ENCODE peak calls at places on chromosome 5, in four cellular contexts. M, W, K and Q are unnamed samples. For H3K4me1, the result is how much of the 10 kb centered on the place peaks cover.

GRCh38 chr5:126852104-126852531 is 75.2 kb downstream of the LMNB1 start:
- DNase-seq in M (no peak), W (no peak), K (no peak), Q (no peak)

GRCh38 chr5:82168294-82168693 is 109.9 kb downstream of the RPS23 start:
- DNase-seq in M (no peak), W (no peak), K (peak), Q (no peak)

GRCh38 chr5:105639068-105639467 is 2031.7 kb downstream of the EFNA5 start:
- DNase-seq in M (no peak), W (peak), K (no peak), Q (no peak)

GRCh38 chr5:134534726-134535110 is 9.2 kb downstream of the JADE2 start:
- DNase-seq in M (no peak), W (peak), K (no peak), Q (no peak)

GRCh38 chr5:112549127-112549526 is 130.1 kb upstream of the EPB41L4A start:
- DNase-seq in M (no peak), W (no peak), K (no peak), Q (no peak)

GRCh38 chr5:8341416-8341815 is 472.5 kb downstream of the MTRR start:
- DNase-seq in M (no peak), W (no peak), K (no peak), Q (no peak)

GRCh38 chr5:139642213-139642612 is 5.9 kb upstream of the CXXC5 start:
- DNase-seq in M (no peak), W (no peak), K (no peak), Q (no peak)

GRCh38 chr5:116423091-116423490 is 151.5 kb downstream of the SEMA6A start:
- DNase-seq in M (no peak), W (no peak), K (no peak), Q (no peak)

GRCh38 chr5:178108966-178109365 is 4.4 kb upstream of the N4BP3 start:
- DNase-seq in M (no peak), W (no peak), K (no peak), Q (no peak)

GRCh38 chr5:57499262-57500050 is 16.8 kb upstream of the ACTBL2 start:
- DNase-seq in M (peak), W (peak), K (peak), Q (no peak)

GRCh38 chr5:172952034-172952511 is 7.2 kb upstream of the RPL26L1 start:
- DNase-seq in M (no peak), W (no peak), K (no peak), Q (peak)

DNA sequence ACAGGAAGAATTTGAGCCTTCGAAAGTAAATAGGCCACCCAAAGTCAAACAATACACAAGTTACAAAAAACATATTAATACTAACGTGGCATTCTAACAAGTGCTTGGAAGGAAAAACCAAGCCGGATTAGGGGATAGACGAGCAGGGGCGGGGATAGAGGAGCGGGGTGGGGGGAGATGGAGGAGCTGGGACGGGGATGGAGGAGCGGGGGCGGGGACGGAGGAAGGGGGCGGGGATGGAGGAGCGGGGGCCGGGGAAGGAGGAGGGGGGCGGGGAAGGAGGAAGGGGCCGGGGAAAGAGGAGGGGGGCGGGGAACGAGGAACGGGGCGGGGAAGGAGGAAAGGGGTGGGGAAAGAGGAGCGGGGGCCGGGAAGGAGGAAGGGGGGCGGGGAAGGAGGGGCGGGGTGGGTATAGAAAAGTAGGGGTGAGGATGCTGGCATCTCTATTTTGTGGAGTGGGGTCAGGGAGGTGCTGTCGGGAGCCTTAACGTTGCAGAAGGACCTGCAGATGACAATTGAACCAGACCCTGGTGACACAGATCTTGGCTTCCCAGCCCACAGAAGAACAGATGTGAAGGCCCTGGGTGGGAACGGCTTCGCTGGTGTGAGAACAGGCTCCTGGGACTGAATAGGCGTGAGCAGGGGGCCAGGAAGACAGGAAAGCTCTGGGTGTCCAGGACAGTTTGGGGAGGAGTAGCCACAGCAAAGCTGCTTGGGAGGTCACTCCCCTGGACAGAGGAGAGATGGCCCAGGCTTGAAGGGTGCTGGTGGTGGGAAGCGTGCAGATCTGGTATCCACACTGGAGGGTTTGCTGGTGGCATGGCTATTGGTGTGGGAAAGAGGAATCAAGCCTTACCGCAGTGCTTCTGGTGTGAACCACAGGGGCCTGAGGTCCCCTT is 233.3 kb upstream of the DAP start:
- DNase-seq in M (no peak), W (peak), K (no peak), Q (no peak)
- H3K4me3 ChIP-seq in M (no peak), W (no peak), K (no peak), Q (no peak)

GRCh38 chr5:179241764-179242370 is 103.4 kb downstream of the ADAMTS2 start:
- DNase-seq in M (peak), W (peak), K (no peak), Q (no peak)
- H3K4me1 ChIP-seq in M (under half), W (under half), K (under half), Q (under half)

GRCh38 chr5:157842787-157843186 is 16.2 kb downstream of the CLINT1 start:
- DNase-seq in M (no peak), W (no peak), K (no peak), Q (no peak)
- H3K27ac ChIP-seq in M (no peak), W (no peak), K (no peak), Q (no peak)

GRCh38 chr5:136030956-136031611 is 2.3 kb downstream of the TGFBI start:
- DNase-seq in M (peak), W (peak), K (no peak), Q (no peak)
- H3K4me3 ChIP-seq in M (no peak), W (no peak), K (peak), Q (no peak)

GRCh38 chr5:107466233-107466769 is 204.4 kb downstream of the EFNA5 start:
- DNase-seq in M (peak), W (peak), K (peak), Q (peak)
- H3K4me1 ChIP-seq in M (under half), W (under half), K (under half), Q (under half)

GRCh38 chr5:62305715-62306493 is at the start of gene KIF2A:
- DNase-seq in M (peak), W (peak), K (peak), Q (peak)

GRCh38 chr5:62308439-62308838 is 2.4 kb downstream of the KIF2A start:
- DNase-seq in M (no peak), W (no peak), K (no peak), Q (no peak)

GRCh38 chr5:62307364-62307689 is 1.3 kb downstream of the KIF2A start:
- DNase-seq in M (no peak), W (no peak), K (peak), Q (no peak)

GRCh38 chr5:62305358-62305714 is 670 bp upstream of the KIF2A start:
- DNase-seq in M (no peak), W (no peak), K (no peak), Q (no peak)

DNA sequence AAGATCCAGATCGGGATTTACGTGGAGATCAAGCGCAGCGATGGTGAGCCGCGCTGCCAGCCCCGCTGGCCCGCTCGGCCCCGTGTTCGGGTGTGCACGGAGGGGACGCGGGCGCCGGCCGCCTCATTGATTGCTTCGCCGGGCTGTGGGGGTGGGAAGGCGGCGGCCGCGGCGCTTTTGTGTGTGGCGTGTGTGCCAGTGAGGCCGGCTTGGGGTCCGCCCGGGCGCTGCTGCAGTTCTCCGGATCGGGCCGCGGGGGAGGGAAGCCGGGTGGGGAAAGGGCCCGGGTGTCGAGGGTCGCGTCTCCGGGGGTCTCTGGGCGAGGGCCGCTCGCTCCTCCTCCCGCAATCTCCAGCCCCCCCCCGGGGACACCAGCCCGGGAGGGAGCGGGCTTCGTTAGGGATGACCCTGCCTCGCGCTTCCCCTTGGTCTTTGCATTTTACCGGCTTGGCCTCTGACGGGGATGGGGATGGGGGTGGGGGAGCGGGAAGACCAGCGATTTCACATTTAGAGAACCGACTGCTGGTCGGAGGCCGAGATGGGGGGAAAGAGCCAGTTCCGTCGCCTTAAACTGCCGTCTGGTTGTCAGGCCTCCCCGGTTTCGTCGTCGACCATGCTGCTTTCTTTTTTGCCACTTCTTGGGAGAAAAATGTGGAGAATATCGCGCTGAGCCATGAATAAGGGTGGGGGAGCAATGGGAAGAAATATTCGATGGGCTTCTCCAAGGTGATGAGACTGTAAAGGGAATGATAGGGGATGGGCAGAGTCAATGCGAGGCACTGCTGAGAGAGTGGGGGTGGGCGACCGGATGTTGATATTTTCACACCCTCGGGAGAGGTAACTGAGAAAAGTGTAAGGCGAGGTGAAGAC is 723 bp downstream of the KIF2A start:
- DNase-seq in M (peak), W (peak), K (peak), Q (peak)
- H3K27ac ChIP-seq in M (peak), W (peak), K (peak), Q (peak)

GRCh38 chr5:1510631-1511030 is 13.1 kb downstream of the LPCAT1 start:
- DNase-seq in M (no peak), W (peak), K (no peak), Q (peak)
- H3K4me3 ChIP-seq in M (no peak), W (no peak), K (no peak), Q (no peak)

GRCh38 chr5:169347786-169348185 is 46.8 kb upstream of the SLIT3 start:
- DNase-seq in M (no peak), W (no peak), K (no peak), Q (no peak)
- H3K4me1 ChIP-seq in M (under half), W (under half), K (under half), Q (half or more)

GRCh38 chr5:74866653-74867162 is 521 bp upstream of the FAM169A start:
- DNase-seq in M (no peak), W (peak), K (no peak), Q (no peak)
- H3K27ac ChIP-seq in M (peak), W (no peak), K (no peak), Q (peak)